ENCODE peak calls at places on chromosome 21, in ten cellular contexts. One of them, this sample, is unnamed.

GRCh38 chr21:43849532-43850299 is 15.3 kb upstream of the AGPAT3 start:
- DNase-seq in nephron progenitor cell: no peak
- DNase-seq in HS-5: no peak
- DNase-seq in effector CD4-positive, alpha-beta T cell: no peak
- DNase-seq in heart right ventricle: no peak
- DNase-seq in islet precursor cell: no peak
- DNase-seq in spleen: peak
- DNase-seq in HEK293T: no peak
- DNase-seq in stimulated activated CD4-positive, alpha-beta T cell treated with anti-CD3 and anti-CD28 coated beads, Interleukin-4, amount 100 ng/mL, for 1 hour: no peak
- DNase-seq in GM23338: no peak
- DNase-seq in this sample: no peak

GRCh38 chr21:38234395-38235142 is 22.2 kb upstream of the KCNJ15 start:
- DNase-seq in nephron progenitor cell: no peak
- DNase-seq in HS-5: no peak
- DNase-seq in effector CD4-positive, alpha-beta T cell: no peak
- DNase-seq in heart right ventricle: no peak
- DNase-seq in islet precursor cell: peak
- DNase-seq in spleen: no peak
- DNase-seq in HEK293T: no peak
- DNase-seq in stimulated activated CD4-positive, alpha-beta T cell treated with anti-CD3 and anti-CD28 coated beads, Interleukin-4, amount 100 ng/mL, for 1 hour: no peak
- DNase-seq in GM23338: no peak
- DNase-seq in this sample: peak

GRCh38 chr21:36792505-36792967 is 93.6 kb downstream of the SIM2 start:
- DNase-seq in nephron progenitor cell: no peak
- DNase-seq in HS-5: peak
- DNase-seq in effector CD4-positive, alpha-beta T cell: no peak
- DNase-seq in heart right ventricle: no peak
- DNase-seq in islet precursor cell: no peak
- DNase-seq in spleen: no peak
- DNase-seq in HEK293T: no peak
- DNase-seq in stimulated activated CD4-positive, alpha-beta T cell treated with anti-CD3 and anti-CD28 coated beads, Interleukin-4, amount 100 ng/mL, for 1 hour: no peak
- DNase-seq in GM23338: no peak
- DNase-seq in this sample: peak

GRCh38 chr21:26845066-26845749 is at the start of gene ADAMTS1:
- DNase-seq in nephron progenitor cell: peak
- DNase-seq in HS-5: no peak
- DNase-seq in effector CD4-positive, alpha-beta T cell: no peak
- DNase-seq in heart right ventricle: peak
- DNase-seq in islet precursor cell: peak
- DNase-seq in spleen: peak
- DNase-seq in HEK293T: peak
- DNase-seq in stimulated activated CD4-positive, alpha-beta T cell treated with anti-CD3 and anti-CD28 coated beads, Interleukin-4, amount 100 ng/mL, for 1 hour: no peak
- DNase-seq in GM23338: peak
- DNase-seq in this sample: no peak

GRCh38 chr21:37153935-37154350 is 80.9 kb downstream of the TTC3 start:
- DNase-seq in nephron progenitor cell: no peak
- DNase-seq in HS-5: no peak
- DNase-seq in effector CD4-positive, alpha-beta T cell: no peak
- DNase-seq in heart right ventricle: no peak
- DNase-seq in islet precursor cell: peak
- DNase-seq in spleen: no peak
- DNase-seq in HEK293T: no peak
- DNase-seq in stimulated activated CD4-positive, alpha-beta T cell treated with anti-CD3 and anti-CD28 coated beads, Interleukin-4, amount 100 ng/mL, for 1 hour: no peak
- DNase-seq in GM23338: no peak
- DNase-seq in this sample: no peak

GRCh38 chr21:33418686-33419085 is 15.5 kb downstream of the IFNGR2 start:
- DNase-seq in nephron progenitor cell: no peak
- DNase-seq in HS-5: no peak
- DNase-seq in effector CD4-positive, alpha-beta T cell: no peak
- DNase-seq in heart right ventricle: peak
- DNase-seq in islet precursor cell: no peak
- DNase-seq in spleen: no peak
- DNase-seq in HEK293T: no peak
- DNase-seq in stimulated activated CD4-positive, alpha-beta T cell treated with anti-CD3 and anti-CD28 coated beads, Interleukin-4, amount 100 ng/mL, for 1 hour: no peak
- DNase-seq in GM23338: no peak
- DNase-seq in this sample: no peak

GRCh38 chr21:14617836-14618235 is 71.7 kb upstream of the SAMSN1 start:
- DNase-seq in nephron progenitor cell: no peak
- DNase-seq in HS-5: no peak
- DNase-seq in effector CD4-positive, alpha-beta T cell: no peak
- DNase-seq in heart right ventricle: no peak
- DNase-seq in islet precursor cell: no peak
- DNase-seq in spleen: no peak
- DNase-seq in HEK293T: no peak
- DNase-seq in stimulated activated CD4-positive, alpha-beta T cell treated with anti-CD3 and anti-CD28 coated beads, Interleukin-4, amount 100 ng/mL, for 1 hour: no peak
- DNase-seq in GM23338: no peak
- DNase-seq in this sample: no peak

GRCh38 chr21:16534408-16535099 is 804.8 kb downstream of the USP25 start:
- DNase-seq in nephron progenitor cell: no peak
- DNase-seq in HS-5: no peak
- DNase-seq in effector CD4-positive, alpha-beta T cell: no peak
- DNase-seq in heart right ventricle: peak
- DNase-seq in islet precursor cell: no peak
- DNase-seq in spleen: no peak
- DNase-seq in HEK293T: peak
- DNase-seq in stimulated activated CD4-positive, alpha-beta T cell treated with anti-CD3 and anti-CD28 coated beads, Interleukin-4, amount 100 ng/mL, for 1 hour: no peak
- DNase-seq in GM23338: no peak
- DNase-seq in this sample: no peak

GRCh38 chr21:17660862-17661261 is 48.2 kb upstream of the BTG3 start:
- DNase-seq in nephron progenitor cell: no peak
- DNase-seq in HS-5: no peak
- DNase-seq in effector CD4-positive, alpha-beta T cell: no peak
- DNase-seq in heart right ventricle: no peak
- DNase-seq in islet precursor cell: no peak
- DNase-seq in spleen: no peak
- DNase-seq in HEK293T: no peak
- DNase-seq in stimulated activated CD4-positive, alpha-beta T cell treated with anti-CD3 and anti-CD28 coated beads, Interleukin-4, amount 100 ng/mL, for 1 hour: no peak
- DNase-seq in GM23338: no peak
- DNase-seq in this sample: no peak

GRCh38 chr21:46154955-46155513 is 345 bp downstream of the FTCD start:
- DNase-seq in nephron progenitor cell: no peak
- DNase-seq in HS-5: no peak
- DNase-seq in effector CD4-positive, alpha-beta T cell: no peak
- DNase-seq in heart right ventricle: no peak
- DNase-seq in islet precursor cell: peak
- DNase-seq in spleen: no peak
- DNase-seq in HEK293T: no peak
- DNase-seq in stimulated activated CD4-positive, alpha-beta T cell treated with anti-CD3 and anti-CD28 coated beads, Interleukin-4, amount 100 ng/mL, for 1 hour: no peak
- DNase-seq in GM23338: no peak
- DNase-seq in this sample: no peak

GRCh38 chr21:33115586-33116541 is 45.9 kb downstream of the OLIG1 start:
- DNase-seq in nephron progenitor cell: no peak
- DNase-seq in HS-5: no peak
- DNase-seq in effector CD4-positive, alpha-beta T cell: no peak
- DNase-seq in heart right ventricle: no peak
- DNase-seq in islet precursor cell: no peak
- DNase-seq in spleen: no peak
- DNase-seq in HEK293T: no peak
- DNase-seq in stimulated activated CD4-positive, alpha-beta T cell treated with anti-CD3 and anti-CD28 coated beads, Interleukin-4, amount 100 ng/mL, for 1 hour: no peak
- DNase-seq in GM23338: no peak
- DNase-seq in this sample: peak

GRCh38 chr21:42117229-42118048 is 46.3 kb downstream of the UMODL1 start:
- DNase-seq in nephron progenitor cell: peak
- DNase-seq in HS-5: peak
- DNase-seq in effector CD4-positive, alpha-beta T cell: peak
- DNase-seq in heart right ventricle: peak
- DNase-seq in islet precursor cell: peak
- DNase-seq in spleen: peak
- DNase-seq in HEK293T: peak
- DNase-seq in stimulated activated CD4-positive, alpha-beta T cell treated with anti-CD3 and anti-CD28 coated beads, Interleukin-4, amount 100 ng/mL, for 1 hour: peak
- DNase-seq in GM23338: peak
- DNase-seq in this sample: peak

GRCh38 chr21:38819719-38820147 is 14.0 kb downstream of the ETS2 start:
- DNase-seq in nephron progenitor cell: no peak
- DNase-seq in HS-5: no peak
- DNase-seq in effector CD4-positive, alpha-beta T cell: no peak
- DNase-seq in heart right ventricle: no peak
- DNase-seq in islet precursor cell: peak
- DNase-seq in spleen: no peak
- DNase-seq in HEK293T: no peak
- DNase-seq in stimulated activated CD4-positive, alpha-beta T cell treated with anti-CD3 and anti-CD28 coated beads, Interleukin-4, amount 100 ng/mL, for 1 hour: no peak
- DNase-seq in GM23338: no peak
- DNase-seq in this sample: no peak

GRCh38 chr21:35086357-35086756 is 37.3 kb upstream of the RUNX1 start:
- DNase-seq in nephron progenitor cell: no peak
- DNase-seq in HS-5: peak
- DNase-seq in effector CD4-positive, alpha-beta T cell: no peak
- DNase-seq in heart right ventricle: no peak
- DNase-seq in islet precursor cell: peak
- DNase-seq in spleen: no peak
- DNase-seq in HEK293T: no peak
- DNase-seq in stimulated activated CD4-positive, alpha-beta T cell treated with anti-CD3 and anti-CD28 coated beads, Interleukin-4, amount 100 ng/mL, for 1 hour: no peak
- DNase-seq in GM23338: no peak
- DNase-seq in this sample: no peak

GRCh38 chr21:30227633-30228404 is 11.9 kb upstream of the CLDN8 start:
- DNase-seq in nephron progenitor cell: no peak
- DNase-seq in HS-5: peak
- DNase-seq in effector CD4-positive, alpha-beta T cell: no peak
- DNase-seq in heart right ventricle: no peak
- DNase-seq in islet precursor cell: no peak
- DNase-seq in spleen: no peak
- DNase-seq in HEK293T: no peak
- DNase-seq in stimulated activated CD4-positive, alpha-beta T cell treated with anti-CD3 and anti-CD28 coated beads, Interleukin-4, amount 100 ng/mL, for 1 hour: no peak
- DNase-seq in GM23338: no peak
- DNase-seq in this sample: no peak

GRCh38 chr21:41233913-41234312 is 66.0 kb downstream of the BACE2 start:
- DNase-seq in nephron progenitor cell: no peak
- DNase-seq in HS-5: no peak
- DNase-seq in effector CD4-positive, alpha-beta T cell: no peak
- DNase-seq in heart right ventricle: no peak
- DNase-seq in islet precursor cell: no peak
- DNase-seq in spleen: no peak
- DNase-seq in HEK293T: no peak
- DNase-seq in stimulated activated CD4-positive, alpha-beta T cell treated with anti-CD3 and anti-CD28 coated beads, Interleukin-4, amount 100 ng/mL, for 1 hour: no peak
- DNase-seq in GM23338: no peak
- DNase-seq in this sample: no peak

GRCh38 chr21:41877901-41878830 is 978 bp downstream of the PRDM15 start:
- DNase-seq in nephron progenitor cell: no peak
- DNase-seq in HS-5: peak
- DNase-seq in effector CD4-positive, alpha-beta T cell: peak
- DNase-seq in heart right ventricle: no peak
- DNase-seq in islet precursor cell: no peak
- DNase-seq in spleen: peak
- DNase-seq in HEK293T: peak
- DNase-seq in stimulated activated CD4-positive, alpha-beta T cell treated with anti-CD3 and anti-CD28 coated beads, Interleukin-4, amount 100 ng/mL, for 1 hour: peak
- DNase-seq in GM23338: peak
- DNase-seq in this sample: no peak

GRCh38 chr21:28550057-28550825 is 442.4 kb downstream of the LTN1 start:
- DNase-seq in nephron progenitor cell: no peak
- DNase-seq in HS-5: no peak
- DNase-seq in effector CD4-positive, alpha-beta T cell: no peak
- DNase-seq in heart right ventricle: no peak
- DNase-seq in islet precursor cell: no peak
- DNase-seq in spleen: no peak
- DNase-seq in HEK293T: no peak
- DNase-seq in stimulated activated CD4-positive, alpha-beta T cell treated with anti-CD3 and anti-CD28 coated beads, Interleukin-4, amount 100 ng/mL, for 1 hour: no peak
- DNase-seq in GM23338: no peak
- DNase-seq in this sample: no peak

GRCh38 chr21:38930065-38930464 is 124.3 kb downstream of the ETS2 start:
- DNase-seq in nephron progenitor cell: no peak
- DNase-seq in HS-5: no peak
- DNase-seq in effector CD4-positive, alpha-beta T cell: no peak
- DNase-seq in heart right ventricle: no peak
- DNase-seq in islet precursor cell: no peak
- DNase-seq in spleen: no peak
- DNase-seq in HEK293T: no peak
- DNase-seq in stimulated activated CD4-positive, alpha-beta T cell treated with anti-CD3 and anti-CD28 coated beads, Interleukin-4, amount 100 ng/mL, for 1 hour: no peak
- DNase-seq in GM23338: no peak
- DNase-seq in this sample: no peak

GRCh38 chr21:32940079-32941014 is 85.4 kb upstream of the OLIG2 start:
- DNase-seq in nephron progenitor cell: peak
- DNase-seq in HS-5: no peak
- DNase-seq in effector CD4-positive, alpha-beta T cell: peak
- DNase-seq in heart right ventricle: no peak
- DNase-seq in islet precursor cell: no peak
- DNase-seq in spleen: no peak
- DNase-seq in HEK293T: peak
- DNase-seq in stimulated activated CD4-positive, alpha-beta T cell treated with anti-CD3 and anti-CD28 coated beads, Interleukin-4, amount 100 ng/mL, for 1 hour: peak
- DNase-seq in GM23338: peak
- DNase-seq in this sample: peak

GRCh38 chr21:15586752-15587436 is 142.9 kb upstream of the USP25 start:
- DNase-seq in nephron progenitor cell: no peak
- DNase-seq in HS-5: no peak
- DNase-seq in effector CD4-positive, alpha-beta T cell: no peak
- DNase-seq in heart right ventricle: no peak
- DNase-seq in islet precursor cell: no peak
- DNase-seq in spleen: no peak
- DNase-seq in HEK293T: no peak
- DNase-seq in stimulated activated CD4-positive, alpha-beta T cell treated with anti-CD3 and anti-CD28 coated beads, Interleukin-4, amount 100 ng/mL, for 1 hour: no peak
- DNase-seq in GM23338: no peak
- DNase-seq in this sample: no peak

GRCh38 chr21:25572895-25573310 is 34.4 kb downstream of the MRPL39 start:
- DNase-seq in nephron progenitor cell: no peak
- DNase-seq in HS-5: no peak
- DNase-seq in effector CD4-positive, alpha-beta T cell: no peak
- DNase-seq in heart right ventricle: no peak
- DNase-seq in islet precursor cell: no peak
- DNase-seq in spleen: no peak
- DNase-seq in HEK293T: no peak
- DNase-seq in stimulated activated CD4-positive, alpha-beta T cell treated with anti-CD3 and anti-CD28 coated beads, Interleukin-4, amount 100 ng/mL, for 1 hour: no peak
- DNase-seq in GM23338: no peak
- DNase-seq in this sample: no peak

GRCh38 chr21:16865612-16866011 is 647.2 kb upstream of the CXADR start:
- DNase-seq in nephron progenitor cell: no peak
- DNase-seq in HS-5: no peak
- DNase-seq in effector CD4-positive, alpha-beta T cell: no peak
- DNase-seq in heart right ventricle: no peak
- DNase-seq in islet precursor cell: no peak
- DNase-seq in spleen: no peak
- DNase-seq in HEK293T: no peak
- DNase-seq in stimulated activated CD4-positive, alpha-beta T cell treated with anti-CD3 and anti-CD28 coated beads, Interleukin-4, amount 100 ng/mL, for 1 hour: no peak
- DNase-seq in GM23338: no peak
- DNase-seq in this sample: no peak

GRCh38 chr21:38806153-38806941 is 618 bp downstream of the ETS2 start:
- DNase-seq in nephron progenitor cell: peak
- DNase-seq in HS-5: no peak
- DNase-seq in effector CD4-positive, alpha-beta T cell: peak
- DNase-seq in heart right ventricle: peak
- DNase-seq in islet precursor cell: no peak
- DNase-seq in spleen: peak
- DNase-seq in HEK293T: no peak
- DNase-seq in stimulated activated CD4-positive, alpha-beta T cell treated with anti-CD3 and anti-CD28 coated beads, Interleukin-4, amount 100 ng/mL, for 1 hour: peak
- DNase-seq in GM23338: peak
- DNase-seq in this sample: no peak

GRCh38 chr21:32278068-32278467 is 781 bp downstream of the MIS18A start:
- DNase-seq in nephron progenitor cell: no peak
- DNase-seq in HS-5: no peak
- DNase-seq in effector CD4-positive, alpha-beta T cell: no peak
- DNase-seq in heart right ventricle: no peak
- DNase-seq in islet precursor cell: no peak
- DNase-seq in spleen: no peak
- DNase-seq in HEK293T: no peak
- DNase-seq in stimulated activated CD4-positive, alpha-beta T cell treated with anti-CD3 and anti-CD28 coated beads, Interleukin-4, amount 100 ng/mL, for 1 hour: no peak
- DNase-seq in GM23338: peak
- DNase-seq in this sample: peak

GRCh38 chr21:27776925-27777553 is 810.2 kb upstream of the ADAMTS5 start:
- DNase-seq in nephron progenitor cell: no peak
- DNase-seq in HS-5: no peak
- DNase-seq in effector CD4-positive, alpha-beta T cell: no peak
- DNase-seq in heart right ventricle: peak
- DNase-seq in islet precursor cell: no peak
- DNase-seq in spleen: no peak
- DNase-seq in HEK293T: no peak
- DNase-seq in stimulated activated CD4-positive, alpha-beta T cell treated with anti-CD3 and anti-CD28 coated beads, Interleukin-4, amount 100 ng/mL, for 1 hour: no peak
- DNase-seq in GM23338: no peak
- DNase-seq in this sample: no peak

GRCh38 chr21:41593051-41593783 is 85.3 kb upstream of the TMPRSS2 start:
- DNase-seq in nephron progenitor cell: no peak
- DNase-seq in HS-5: no peak
- DNase-seq in effector CD4-positive, alpha-beta T cell: no peak
- DNase-seq in heart right ventricle: no peak
- DNase-seq in islet precursor cell: no peak
- DNase-seq in spleen: no peak
- DNase-seq in HEK293T: no peak
- DNase-seq in stimulated activated CD4-positive, alpha-beta T cell treated with anti-CD3 and anti-CD28 coated beads, Interleukin-4, amount 100 ng/mL, for 1 hour: no peak
- DNase-seq in GM23338: no peak
- DNase-seq in this sample: no peak

GRCh38 chr21:31558839-31559367 is 100.6 kb upstream of the SOD1 start:
- DNase-seq in nephron progenitor cell: peak
- DNase-seq in HS-5: peak
- DNase-seq in effector CD4-positive, alpha-beta T cell: peak
- DNase-seq in heart right ventricle: peak
- DNase-seq in islet precursor cell: peak
- DNase-seq in spleen: peak
- DNase-seq in HEK293T: peak
- DNase-seq in stimulated activated CD4-positive, alpha-beta T cell treated with anti-CD3 and anti-CD28 coated beads, Interleukin-4, amount 100 ng/mL, for 1 hour: peak
- DNase-seq in GM23338: peak
- DNase-seq in this sample: peak